ENCODE peak calls at places on chromosomes 5 and 9, in nine cellular contexts. K is brain microvascular endothelial cell, P is pancreas, D is foreskin fibroblast, Y is choroid plexus epithelial cell, R is BE2C, H is lower lobe of right lung, Z is tibial artery, E is endodermal cell. F is an unnamed sample.

GRCh38 chr5:112142769-112143270 is 276.3 kb downstream of the EPB41L4A start:
- DNase-seq in E (no peak), P (no peak), H (peak; percentile 50), Z (no peak), K (peak; percentile 12), Y (peak; percentile 43), R (no peak), D (peak; percentile 78), F (no peak)

GRCh38 chr9:111175350-111175749 is 137.1 kb upstream of the LPAR1 start:
- DNase-seq in R (no peak), K (no peak), H (no peak), D (no peak), Z (no peak), E (no peak), P (no peak), Y (no peak), F (no peak)

GRCh38 chr9:113614843-113615648 is 151.5 kb downstream of the RGS3 start:
- DNase-seq in E (no peak), R (no peak), Y (peak; percentile 80), Z (no peak), K (peak; percentile 56), D (peak; percentile 87), P (peak; percentile 30), H (no peak), F (peak; percentile 56)

GRCh38 chr5:10699281-10699874 is 61.7 kb downstream of the DAP start:
- DNase-seq in Z (no peak), R (no peak), H (no peak), K (no peak), E (no peak), Y (no peak), P (no peak), D (no peak), F (no peak)

GRCh38 chr5:107515521-107515920 is 155.2 kb downstream of the EFNA5 start:
- DNase-seq in R (peak; percentile 58), Z (no peak), E (no peak), D (no peak), P (no peak), Y (no peak), K (no peak), H (no peak), F (no peak)

GRCh38 chr5:134769206-134769605 is 10.6 kb downstream of the DDX46 start:
- DNase-seq in K (peak; percentile 40), Z (no peak), E (no peak), H (no peak), D (peak; percentile 77), P (no peak), R (no peak), Y (peak; percentile 89), F (no peak)

GRCh38 chr5:54469655-54470054 is 14.2 kb downstream of the HSPB3 start:
- DNase-seq in E (no peak), Y (peak; percentile 44), H (no peak), K (no peak), P (no peak), Z (no peak), D (peak; percentile 45), R (no peak), F (peak; percentile 29)

GRCh38 chr9:119078015-119078414 is 291.2 kb downstream of the BRINP1 start:
- DNase-seq in R (no peak), H (no peak), Z (no peak), Y (no peak), K (no peak), D (no peak), P (no peak), E (no peak), F (no peak)

GRCh38 chr5:125017796-125018195 is 271.4 kb upstream of the ZNF608 start:
- DNase-seq in R (no peak), Z (no peak), K (no peak), P (no peak), E (no peak), H (no peak), D (no peak), Y (no peak), F (no peak)

GRCh38 chr5:151684690-151685361 is 1.9 kb downstream of the SPARC start:
- DNase-seq in K (peak; percentile 94), H (no peak), R (no peak), Z (peak; percentile 84), E (peak; percentile 91), D (peak; percentile 97), P (no peak), Y (peak; percentile 98), F (no peak)

GRCh38 chr9:70315389-70315788 is 56.6 kb downstream of the SMC5 start:
- DNase-seq in E (no peak), D (peak; percentile 32), R (no peak), P (no peak), Y (peak; percentile 40), K (no peak), Z (no peak), H (no peak), F (no peak)

DNA sequence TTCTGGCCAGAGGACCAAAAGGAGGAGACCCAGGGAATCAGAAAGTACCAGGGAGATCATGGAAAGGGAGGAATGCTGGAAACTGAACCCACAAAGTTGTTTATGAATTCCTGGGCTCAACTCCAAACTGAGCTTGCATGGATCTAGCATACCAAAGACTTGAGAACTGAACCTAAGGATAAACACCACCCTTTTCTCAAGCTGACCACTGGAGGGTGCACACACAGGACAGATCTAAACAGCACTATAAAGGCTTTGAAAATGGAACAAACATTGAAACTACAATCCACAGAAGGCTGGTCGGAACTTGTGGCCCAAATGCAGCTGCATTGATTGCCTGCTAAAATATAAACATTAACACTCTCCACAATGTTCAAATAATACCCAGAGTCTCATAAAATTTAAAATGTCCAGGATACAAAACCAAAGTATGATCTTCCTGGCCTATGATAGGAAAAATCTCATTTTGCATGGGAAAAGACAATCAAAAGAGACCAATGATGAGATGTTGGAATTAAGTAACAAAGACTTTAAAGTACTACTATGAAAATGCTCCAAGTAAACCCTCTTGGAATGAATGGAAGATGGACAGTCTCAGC is 15.6 kb upstream of the IRF1 start:
- DNase-seq in E (no peak), R (no peak), D (peak; percentile 91), Y (peak; percentile 97), K (peak; percentile 87), P (no peak), H (no peak), Z (no peak), F (peak; percentile 62)
- TF ChIP-seq CTCF in E (peak; percentile 70), R (peak; percentile 74), D (peak; percentile 72), Y (peak; percentile 80), K (peak; percentile 81), P (no peak), H (peak; percentile 55), Z (peak; percentile 46), F (peak; percentile 74)

GRCh38 chr5:36755340-36755739 is 121.2 kb upstream of the NIPBL start:
- DNase-seq in H (no peak), P (no peak), Z (no peak), E (no peak), K (no peak), D (no peak), R (no peak), Y (no peak), F (no peak)

GRCh38 chr5:36756089-36756488 is 120.5 kb upstream of the NIPBL start:
- DNase-seq in E (no peak), P (no peak), Z (no peak), Y (no peak), R (no peak), K (no peak), H (no peak), D (no peak), F (no peak)

GRCh38 chr5:36756848-36757247 is 119.7 kb upstream of the NIPBL start:
- DNase-seq in K (no peak), R (no peak), H (no peak), E (no peak), Y (no peak), Z (no peak), P (no peak), D (no peak), F (no peak)

GRCh38 chr5:36751881-36752280 is 124.7 kb upstream of the NIPBL start:
- DNase-seq in P (no peak), K (no peak), Z (no peak), Y (no peak), R (no peak), E (peak; percentile 65), D (no peak), H (no peak), F (no peak)
- TF ChIP-seq CTCF in P (no peak), K (peak; percentile 50), Z (no peak), Y (peak; percentile 39), R (peak; percentile 27), E (peak; percentile 72), D (no peak), H (no peak), F (no peak)

DNA sequence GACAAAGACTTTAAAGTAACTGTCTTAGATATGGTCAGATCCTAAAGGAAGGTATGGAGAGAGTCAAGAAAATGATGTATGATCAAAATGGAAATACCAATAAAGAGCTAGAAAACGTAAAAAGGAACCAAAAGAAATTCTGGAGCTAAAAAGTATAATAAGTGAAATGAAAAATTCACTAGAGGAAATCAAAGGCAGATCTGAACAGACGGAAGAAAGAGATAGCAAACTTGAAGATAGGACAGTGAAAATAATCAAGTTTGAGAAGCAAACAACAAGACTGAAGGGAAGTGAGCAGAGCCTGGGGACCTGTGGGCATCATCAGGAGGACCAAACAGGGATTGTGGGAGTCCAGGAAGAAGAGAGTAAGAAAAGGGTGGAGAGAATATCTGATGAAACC is 115.4 kb downstream of the EHMT1 start:
- DNase-seq in H (no peak), K (no peak), Z (no peak), R (no peak), Y (no peak), D (no peak), E (no peak), P (no peak), F (no peak)
- TF ChIP-seq CTCF in H (no peak), K (no peak), Z (no peak), R (no peak), Y (no peak), D (no peak), E (no peak), P (no peak), F (no peak)

GRCh38 chr5:168807261-168807660 is 228.1 kb upstream of the PANK3 start:
- DNase-seq in E (no peak), D (peak; percentile 50), K (no peak), H (no peak), P (no peak), Z (no peak), Y (no peak), R (no peak), F (no peak)

GRCh38 chr5:168810641-168811040 is 231.5 kb upstream of the PANK3 start:
- DNase-seq in Y (no peak), H (no peak), E (no peak), K (no peak), P (no peak), Z (no peak), D (no peak), R (no peak), F (no peak)

GRCh38 chr5:168808217-168808616 is 229.0 kb upstream of the PANK3 start:
- DNase-seq in R (no peak), Y (no peak), Z (no peak), H (no peak), K (no peak), P (no peak), D (peak; percentile 27), E (no peak), F (no peak)

GRCh38 chr5:168813179-168813968 is 234.2 kb upstream of the PANK3 start:
- DNase-seq in E (no peak), H (no peak), R (peak; percentile 83), K (no peak), D (no peak), P (no peak), Y (no peak), Z (no peak), F (no peak)

DNA sequence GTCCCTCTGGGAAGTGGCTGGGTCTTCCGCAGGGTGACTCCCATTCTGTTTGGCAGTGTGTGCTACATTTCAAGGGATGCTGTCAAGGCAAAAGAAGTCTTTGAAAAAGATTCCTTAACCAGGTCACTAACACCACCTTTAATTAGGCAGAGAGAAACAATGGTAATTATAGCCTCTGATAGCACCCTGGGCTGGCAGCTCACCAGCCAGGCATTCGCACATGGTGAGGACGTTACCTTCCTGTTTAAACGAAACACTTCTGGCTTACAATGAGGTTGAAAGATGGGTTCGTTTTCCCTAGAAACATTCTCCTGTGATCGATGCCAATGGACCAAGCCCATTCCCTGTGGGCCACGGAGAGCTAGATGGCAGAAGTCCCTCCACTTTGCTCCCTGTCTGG is 230.1 kb upstream of the PANK3 start:
- DNase-seq in D (no peak), Y (no peak), K (no peak), H (no peak), E (no peak), Z (no peak), R (no peak), P (no peak), F (no peak)
- TF ChIP-seq CTCF in D (no peak), Y (no peak), K (no peak), H (no peak), E (no peak), Z (no peak), R (no peak), P (no peak), F (no peak)

F was measured in GM10248.